ENCODE peak calls at places on chromosomes 7 and 10, in six cellular contexts. U, Q, G, N, W and I are unnamed samples.

GRCh38 chr7:25945181-25945580 is 206.8 kb upstream of the NFE2L3 start:
- DNase-seq in U (no peak), Q (no peak), G (no peak), N (no peak), W (no peak), I (no peak)

GRCh38 chr10:32411797-32412498 is 34.0 kb upstream of the CCDC7 start:
- DNase-seq in U (no peak), Q (no peak), G (no peak), N (no peak), W (no peak), I (no peak)

GRCh38 chr10:47045331-47045861 is 134.2 kb downstream of the PTPN20 start:
- DNase-seq in U (no peak), Q (no peak), G (no peak), N (no peak), W (no peak), I (peak)

GRCh38 chr7:101140746-101141382 is 13.4 kb upstream of the AP1S1 start:
- DNase-seq in U (no peak), Q (no peak), G (no peak), N (no peak), W (no peak), I (no peak)

GRCh38 chr7:76343294-76343930 is 15.4 kb downstream of the YWHAG start:
- DNase-seq in U (no peak), Q (no peak), G (no peak), N (no peak), W (no peak), I (no peak)

GRCh38 chr10:86655173-86655540 is 810 bp downstream of the OPN4 start:
- DNase-seq in U (no peak), Q (no peak), G (no peak), N (no peak), W (no peak), I (no peak)

GRCh38 chr7:818031-818699 is 14.1 kb upstream of the SUN1 start:
- DNase-seq in U (no peak), Q (no peak), G (no peak), N (no peak), W (no peak), I (no peak)

GRCh38 chr7:92877367-92877766 is 41.0 kb upstream of the CDK6 start:
- DNase-seq in U (no peak), Q (no peak), G (no peak), N (no peak), W (no peak), I (no peak)

GRCh38 chr10:124043310-124044142 is 49.9 kb downstream of the CHST15 start:
- DNase-seq in U (no peak), Q (no peak), G (no peak), N (no peak), W (no peak), I (no peak)

GRCh38 chr7:111835066-111835465 is 272.8 kb upstream of the IMMP2L start:
- DNase-seq in U (no peak), Q (peak), G (no peak), N (no peak), W (no peak), I (no peak)

GRCh38 chr10:49324711-49325110 is 25.7 kb downstream of the C10orf71 start:
- DNase-seq in U (no peak), Q (peak), G (peak), N (no peak), W (no peak), I (peak)

GRCh38 chr10:65805993-65806392 is 1119.8 kb upstream of the LRRTM3 start:
- DNase-seq in U (no peak), Q (no peak), G (no peak), N (no peak), W (no peak), I (no peak)

GRCh38 chr7:7183061-7183832 is 903 bp downstream of the C1GALT1 start:
- DNase-seq in U (peak), Q (peak), G (no peak), N (peak), W (no peak), I (no peak)

GRCh38 chr10:133236411-133237240 is 1.0 kb upstream of the VENTX start:
- DNase-seq in U (no peak), Q (no peak), G (no peak), N (no peak), W (no peak), I (no peak)

GRCh38 chr7:101390901-101391301 is 28.2 kb downstream of the COL26A1 start:
- DNase-seq in U (no peak), Q (no peak), G (peak), N (peak), W (no peak), I (no peak)

GRCh38 chr7:100247152-100247757 is 27.5 kb downstream of the PVRIG start:
- DNase-seq in U (peak), Q (peak), G (peak), N (peak), W (no peak), I (no peak)

GRCh38 chr7:100159099-100159623 is 638 bp upstream of the TRAPPC14 start:
- DNase-seq in U (no peak), Q (no peak), G (no peak), N (no peak), W (no peak), I (no peak)

GRCh38 chr7:2943851-2944601 is 99.6 kb downstream of the CARD11 start:
- DNase-seq in U (no peak), Q (no peak), G (no peak), N (no peak), W (peak), I (no peak)

GRCh38 chr10:53006663-53007610 is 234.4 kb upstream of the MBL2 start:
- DNase-seq in U (no peak), Q (no peak), G (no peak), N (no peak), W (no peak), I (no peak)

GRCh38 chr10:48531486-48531885 is 73.4 kb downstream of the ARHGAP22 start:
- DNase-seq in U (no peak), Q (no peak), G (no peak), N (no peak), W (no peak), I (no peak)

GRCh38 chr10:131424053-131424452 is 112.5 kb upstream of the TCERG1L start:
- DNase-seq in U (no peak), Q (no peak), G (no peak), N (no peak), W (no peak), I (no peak)

GRCh38 chr7:97835296-97836138 is 36.7 kb downstream of the ASNS start:
- DNase-seq in U (peak), Q (peak), G (peak), N (peak), W (peak), I (no peak)

GRCh38 chr10:3784510-3785250 is at the start of gene KLF6:
- DNase-seq in U (no peak), Q (no peak), G (peak), N (no peak), W (no peak), I (peak)

GRCh38 chr7:45324683-45325237 is 167.2 kb downstream of the RAMP3 start:
- DNase-seq in U (no peak), Q (no peak), G (no peak), N (peak), W (no peak), I (no peak)

GRCh38 chr10:5544216-5544805 is 19.6 kb downstream of the CALML3 start:
- DNase-seq in U (no peak), Q (no peak), G (no peak), N (no peak), W (no peak), I (no peak)

GRCh38 chr10:4546931-4547330 is 279.1 kb upstream of the AKR1E2 start:
- DNase-seq in U (no peak), Q (no peak), G (no peak), N (no peak), W (no peak), I (no peak)

GRCh38 chr7:134834689-134835462 is 55.4 kb downstream of the CALD1 start:
- DNase-seq in U (no peak), Q (no peak), G (no peak), N (peak), W (no peak), I (no peak)

GRCh38 chr10:72834183-72834825 is 59.2 kb upstream of the OIT3 start:
- DNase-seq in U (peak), Q (peak), G (peak), N (peak), W (no peak), I (no peak)

DNA sequence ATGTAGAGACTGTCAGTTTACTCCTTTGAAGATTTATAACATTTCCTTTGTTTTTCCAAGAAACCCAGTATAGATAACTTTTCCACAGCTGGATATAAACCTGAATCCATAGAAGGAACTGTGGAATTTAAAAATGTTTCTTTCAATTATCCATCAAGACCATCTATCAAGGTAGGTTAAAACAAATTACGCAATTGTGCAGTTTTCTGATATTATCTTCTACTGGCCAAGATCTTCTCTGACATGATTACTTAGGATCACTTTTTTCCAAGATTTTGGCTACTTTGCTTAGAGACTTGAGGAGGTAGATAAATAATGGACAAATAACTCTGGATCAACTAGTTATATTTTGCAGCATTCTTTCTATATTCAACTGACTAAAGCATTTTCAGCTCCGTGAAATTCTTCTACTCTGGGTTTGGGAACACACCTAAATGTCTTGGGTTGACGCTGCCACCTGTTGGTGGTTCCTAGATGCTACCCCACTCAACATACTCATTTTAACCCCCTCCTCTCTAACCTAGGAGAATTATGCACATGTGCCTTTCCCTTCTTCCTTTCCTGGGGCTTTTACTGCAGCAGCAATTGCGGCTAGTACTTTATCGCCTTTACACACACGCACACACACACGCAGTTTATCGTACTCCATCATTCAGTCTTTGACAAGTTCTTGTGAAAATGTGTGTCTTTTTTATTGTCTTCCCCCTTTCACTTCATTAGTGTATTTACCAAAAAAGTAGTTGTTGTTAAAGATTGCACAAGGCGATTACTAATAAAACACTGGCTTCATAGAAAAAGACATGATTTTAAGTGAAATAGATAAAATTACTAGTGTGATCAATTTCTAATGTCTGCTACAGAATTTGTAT is 32.7 kb downstream of the ABCB5 start:
- DNase-seq in U (no peak), Q (peak), G (peak), N (peak), W (no peak), I (no peak)
- TF ChIP-seq CTCF in U (no peak), Q (peak), G (peak), N (peak), W (no peak), I (no peak)

DNA sequence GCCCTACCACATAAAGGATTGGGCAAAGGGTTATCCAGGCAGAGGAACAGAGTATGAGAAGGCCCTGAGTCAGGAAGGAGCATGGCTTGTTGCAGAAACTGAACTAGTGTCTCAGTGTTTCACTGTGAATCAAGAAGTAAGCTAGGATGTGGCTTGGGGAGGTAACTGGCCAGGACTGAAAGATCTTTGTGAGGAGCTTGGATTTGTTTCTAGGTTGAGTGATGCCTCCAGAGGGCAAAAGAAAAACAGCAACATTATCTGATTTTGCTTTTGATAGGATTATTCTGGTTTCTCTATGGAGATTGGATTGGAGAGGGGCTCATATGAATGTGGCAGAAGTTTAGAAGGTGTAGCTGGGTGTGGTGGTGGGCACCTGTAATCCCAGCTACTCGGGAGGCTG is 137.9 kb upstream of the HDAC9 start:
- DNase-seq in U (no peak), Q (peak), G (no peak), N (no peak), W (no peak), I (no peak)
- TF ChIP-seq CTCF in U (no peak), Q (peak), G (peak), N (no peak), W (no peak), I (no peak)

GRCh38 chr7:54888736-54889082 is 129.7 kb upstream of the SEC61G start:
- DNase-seq in U (no peak), Q (no peak), G (no peak), N (no peak), W (no peak), I (no peak)
- TF ChIP-seq CTCF in U (no peak), Q (no peak), G (no peak), N (no peak), W (no peak), I (no peak)

GRCh38 chr10:34732926-34733325 is 82.2 kb downstream of the PARD3 start:
- DNase-seq in U (no peak), Q (peak), G (no peak), N (no peak), W (no peak), I (no peak)
- TF ChIP-seq CTCF in U (no peak), Q (no peak), G (no peak), N (peak), W (no peak), I (no peak)

DNA sequence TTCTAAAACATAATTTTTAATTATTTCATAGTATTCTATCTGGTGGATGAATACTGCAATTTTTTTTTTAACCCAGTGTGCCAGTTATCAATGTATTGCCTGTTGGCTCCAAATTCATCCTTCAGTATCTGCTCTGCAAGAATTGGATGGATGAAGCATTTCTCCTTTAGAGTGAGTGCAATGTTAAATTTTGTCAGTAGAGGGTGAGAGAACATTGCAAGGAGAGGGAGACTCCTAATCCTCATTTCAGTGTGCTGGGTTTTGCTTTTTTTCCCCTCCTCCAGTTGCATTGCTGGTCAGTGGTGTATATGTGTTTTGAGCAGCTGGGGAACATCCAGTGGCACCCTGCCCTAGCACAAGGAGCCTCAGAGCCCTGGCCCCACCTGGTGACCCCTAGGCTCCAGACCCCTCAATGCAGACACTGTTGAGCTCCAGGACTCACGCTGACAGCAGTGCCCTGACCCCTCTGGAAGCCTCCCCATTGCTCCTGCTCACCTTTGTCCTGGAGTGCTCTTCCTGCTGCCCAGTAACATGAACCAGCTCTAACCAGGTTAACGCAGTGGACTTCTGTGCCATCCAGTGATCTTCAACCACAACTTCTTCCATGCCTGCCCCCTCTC is 199.4 kb downstream of the USP6NL start:
- DNase-seq in U (no peak), Q (no peak), G (no peak), N (no peak), W (no peak), I (no peak)
- TF ChIP-seq CTCF in U (no peak), Q (no peak), G (no peak), N (peak), W (no peak), I (no peak)

GRCh38 chr10:17115683-17116082 is 13.9 kb downstream of the CUBN start:
- DNase-seq in U (no peak), Q (peak), G (no peak), N (no peak), W (no peak), I (no peak)
- TF ChIP-seq CTCF in U (no peak), Q (no peak), G (no peak), N (peak), W (no peak), I (no peak)